ENCODE peak calls at places on chromosomes 12 and 14, in five cellular contexts. One of them, this sample, is unnamed.

GRCh38 chr14:61109288-61109687 is 128.2 kb downstream of the SLC38A6 start:
- DNase-seq in lung: no peak
- DNase-seq in CD8-positive, alpha-beta memory T cell: no peak
- DNase-seq in CD4-positive, alpha-beta T cell: no peak
- DNase-seq in endodermal cell: no peak
- DNase-seq in this sample: no peak

GRCh38 chr12:91935299-91935698 is 210.3 kb downstream of the BTG1 start:
- DNase-seq in CD4-positive, alpha-beta T cell: no peak
- DNase-seq in lung: no peak
- DNase-seq in endodermal cell: no peak
- DNase-seq in CD8-positive, alpha-beta memory T cell: no peak
- DNase-seq in this sample: no peak

GRCh38 chr12:67141405-67142018 is 127.6 kb upstream of the CAND1 start:
- DNase-seq in CD4-positive, alpha-beta T cell: no peak
- DNase-seq in lung: no peak
- DNase-seq in CD8-positive, alpha-beta memory T cell: no peak
- DNase-seq in endodermal cell: peak; percentile 54
- DNase-seq in this sample: no peak

GRCh38 chr14:90692061-90692460 is 124.2 kb downstream of the TTC7B start:
- DNase-seq in CD4-positive, alpha-beta T cell: no peak
- DNase-seq in CD8-positive, alpha-beta memory T cell: no peak
- DNase-seq in lung: no peak
- DNase-seq in endodermal cell: no peak
- DNase-seq in this sample: no peak

GRCh38 chr14:96136361-96136760 is 68.3 kb upstream of the BDKRB2 start:
- DNase-seq in endodermal cell: no peak
- DNase-seq in CD4-positive, alpha-beta T cell: no peak
- DNase-seq in CD8-positive, alpha-beta memory T cell: no peak
- DNase-seq in lung: no peak
- DNase-seq in this sample: no peak

GRCh38 chr14:54881235-54881760 is 21.3 kb downstream of the GCH1 start:
- DNase-seq in endodermal cell: no peak
- DNase-seq in CD8-positive, alpha-beta memory T cell: no peak
- DNase-seq in lung: no peak
- DNase-seq in CD4-positive, alpha-beta T cell: no peak
- DNase-seq in this sample: peak; percentile 90

GRCh38 chr12:22037952-22038351 is 8.1 kb upstream of the CMAS start:
- DNase-seq in lung: no peak
- DNase-seq in CD8-positive, alpha-beta memory T cell: no peak
- DNase-seq in CD4-positive, alpha-beta T cell: no peak
- DNase-seq in endodermal cell: no peak
- DNase-seq in this sample: no peak

GRCh38 chr14:64556526-64556925 is 6.8 kb downstream of the PPP1R36 start:
- DNase-seq in CD4-positive, alpha-beta T cell: no peak
- DNase-seq in endodermal cell: no peak
- DNase-seq in CD8-positive, alpha-beta memory T cell: no peak
- DNase-seq in lung: no peak
- DNase-seq in this sample: no peak

GRCh38 chr12:83808591-83808990 is 1104.0 kb downstream of the SLC6A15 start:
- DNase-seq in endodermal cell: no peak
- DNase-seq in CD4-positive, alpha-beta T cell: no peak
- DNase-seq in lung: no peak
- DNase-seq in CD8-positive, alpha-beta memory T cell: no peak
- DNase-seq in this sample: no peak

GRCh38 chr14:53999061-53999488 is 42.5 kb upstream of the BMP4 start:
- DNase-seq in endodermal cell: no peak
- DNase-seq in CD4-positive, alpha-beta T cell: no peak
- DNase-seq in lung: peak; percentile 59
- DNase-seq in CD8-positive, alpha-beta memory T cell: no peak
- DNase-seq in this sample: no peak

GRCh38 chr12:27996761-27997160 is 24.2 kb upstream of the PTHLH start:
- DNase-seq in CD8-positive, alpha-beta memory T cell: no peak
- DNase-seq in lung: no peak
- DNase-seq in endodermal cell: no peak
- DNase-seq in CD4-positive, alpha-beta T cell: no peak
- DNase-seq in this sample: no peak

GRCh38 chr14:72439707-72440106 is 454.2 kb downstream of the DPF3 start:
- DNase-seq in endodermal cell: no peak
- DNase-seq in CD8-positive, alpha-beta memory T cell: no peak
- DNase-seq in CD4-positive, alpha-beta T cell: no peak
- DNase-seq in lung: no peak
- DNase-seq in this sample: peak; percentile 84

GRCh38 chr12:64203775-64204174 is 18.3 kb downstream of the KICS2 start:
- DNase-seq in CD8-positive, alpha-beta memory T cell: no peak
- DNase-seq in endodermal cell: no peak
- DNase-seq in CD4-positive, alpha-beta T cell: no peak
- DNase-seq in lung: no peak
- DNase-seq in this sample: no peak

GRCh38 chr14:39366460-39367386 is 65.5 kb downstream of the FBXO33 start:
- DNase-seq in CD4-positive, alpha-beta T cell: no peak
- DNase-seq in CD8-positive, alpha-beta memory T cell: no peak
- DNase-seq in lung: no peak
- DNase-seq in endodermal cell: peak; percentile 55
- DNase-seq in this sample: no peak

GRCh38 chr14:88895116-88895515 is 70.7 kb downstream of the TTC8 start:
- DNase-seq in CD8-positive, alpha-beta memory T cell: no peak
- DNase-seq in lung: no peak
- DNase-seq in CD4-positive, alpha-beta T cell: no peak
- DNase-seq in endodermal cell: no peak
- DNase-seq in this sample: no peak

GRCh38 chr14:20811994-20812393 is 9.3 kb upstream of the RNASE1 start:
- DNase-seq in lung: no peak
- DNase-seq in endodermal cell: peak; percentile 31
- DNase-seq in CD8-positive, alpha-beta memory T cell: no peak
- DNase-seq in CD4-positive, alpha-beta T cell: no peak
- DNase-seq in this sample: no peak

GRCh38 chr12:109586385-109587296 is 13.0 kb downstream of the MVK start:
- DNase-seq in CD8-positive, alpha-beta memory T cell: no peak
- DNase-seq in endodermal cell: no peak
- DNase-seq in CD4-positive, alpha-beta T cell: no peak
- DNase-seq in lung: no peak
- DNase-seq in this sample: no peak

GRCh38 chr12:22121224-22121623 is 75.2 kb downstream of the CMAS start:
- DNase-seq in lung: no peak
- DNase-seq in CD4-positive, alpha-beta T cell: no peak
- DNase-seq in endodermal cell: peak; percentile 88
- DNase-seq in CD8-positive, alpha-beta memory T cell: no peak
- DNase-seq in this sample: peak; percentile 55

GRCh38 chr12:117921922-117922777 is 46.6 kb downstream of the KSR2 start:
- DNase-seq in CD4-positive, alpha-beta T cell: no peak
- DNase-seq in lung: no peak
- DNase-seq in endodermal cell: no peak
- DNase-seq in CD8-positive, alpha-beta memory T cell: no peak
- DNase-seq in this sample: no peak
- H3K27me3 ChIP-seq in CD4-positive, alpha-beta T cell: peaks cover 5% of the 10 kb centered on the region
- H3K27me3 ChIP-seq in lung: no peaks in the 10 kb centered on the region
- H3K27me3 ChIP-seq in endodermal cell: no peaks in the 10 kb centered on the region
- H3K27me3 ChIP-seq in CD8-positive, alpha-beta memory T cell: no peaks in the 10 kb centered on the region
- H3K27me3 ChIP-seq in this sample: no peaks in the 10 kb centered on the region

DNA sequence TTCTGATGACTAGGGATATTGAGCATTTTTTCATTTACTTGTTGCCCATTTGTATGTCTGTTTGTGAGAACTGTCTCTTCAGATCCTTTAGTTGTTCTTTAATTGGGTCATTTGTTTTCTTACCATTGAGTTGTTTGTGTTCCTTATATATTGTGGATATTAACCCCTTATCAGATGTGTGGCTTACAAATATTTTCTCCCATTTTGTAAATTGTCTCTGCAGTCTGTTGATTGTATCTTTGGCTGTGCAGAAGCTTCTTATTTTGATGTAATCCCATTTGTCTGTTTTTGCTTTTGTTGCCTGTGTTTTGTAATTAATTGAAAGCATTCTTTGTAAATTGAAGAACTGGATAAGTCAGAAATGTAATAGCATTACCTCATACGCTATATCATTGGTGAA is 459.1 kb upstream of the FOXG1 start:
- DNase-seq in lung: no peak
- DNase-seq in CD4-positive, alpha-beta T cell: no peak
- DNase-seq in endodermal cell: no peak
- DNase-seq in CD8-positive, alpha-beta memory T cell: no peak
- DNase-seq in this sample: no peak
- H3K27ac ChIP-seq in lung: no peak overlapping the region
- H3K27ac ChIP-seq in CD4-positive, alpha-beta T cell: no peak overlapping the region
- H3K27ac ChIP-seq in endodermal cell: no peak overlapping the region
- H3K27ac ChIP-seq in CD8-positive, alpha-beta memory T cell: no peak overlapping the region
- H3K27ac ChIP-seq in this sample: no peak overlapping the region

DNA sequence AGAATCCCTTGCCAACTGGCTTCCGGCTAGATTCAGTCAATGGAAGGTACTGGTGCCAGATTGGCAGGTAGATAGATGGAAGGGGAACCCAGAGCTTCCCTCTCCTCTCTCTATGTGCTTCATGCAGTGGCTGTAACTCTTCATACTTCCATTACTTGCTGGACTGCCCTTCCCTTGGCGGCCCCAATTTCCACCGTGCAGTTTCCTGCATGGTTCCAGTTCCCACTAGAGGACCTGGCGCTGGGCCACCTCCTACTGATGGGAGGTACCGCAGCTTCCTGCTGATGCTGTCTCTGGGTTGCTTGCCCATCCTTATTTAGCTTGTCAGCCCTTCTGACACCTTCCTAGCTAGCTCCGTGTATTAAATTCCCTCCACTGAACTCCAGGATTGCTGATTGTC is 226.4 kb downstream of the ANO2 start:
- DNase-seq in CD8-positive, alpha-beta memory T cell: no peak
- DNase-seq in endodermal cell: no peak
- DNase-seq in CD4-positive, alpha-beta T cell: no peak
- DNase-seq in lung: no peak
- DNase-seq in this sample: no peak
- H3K27me3 ChIP-seq in CD8-positive, alpha-beta memory T cell: no peaks in the 10 kb centered on the region
- H3K27me3 ChIP-seq in endodermal cell: peaks cover 6% of the 10 kb centered on the region
- H3K27me3 ChIP-seq in CD4-positive, alpha-beta T cell: no peaks in the 10 kb centered on the region
- H3K27me3 ChIP-seq in lung: no peaks in the 10 kb centered on the region
- H3K27me3 ChIP-seq in this sample: no peaks in the 10 kb centered on the region

GRCh38 chr12:89069431-89069830 is 282.9 kb downstream of the DUSP6 start:
- DNase-seq in lung: no peak
- DNase-seq in CD4-positive, alpha-beta T cell: no peak
- DNase-seq in endodermal cell: no peak
- DNase-seq in CD8-positive, alpha-beta memory T cell: no peak
- DNase-seq in this sample: no peak
- H3K27ac ChIP-seq in lung: no peak overlapping the region
- H3K27ac ChIP-seq in CD4-positive, alpha-beta T cell: no peak overlapping the region
- H3K27ac ChIP-seq in endodermal cell: no peak overlapping the region
- H3K27ac ChIP-seq in CD8-positive, alpha-beta memory T cell: no peak overlapping the region
- H3K27ac ChIP-seq in this sample: no peak overlapping the region

GRCh38 chr14:75527449-75528163 is 5.3 kb downstream of the BATF start:
- DNase-seq in CD8-positive, alpha-beta memory T cell: no peak
- DNase-seq in CD4-positive, alpha-beta T cell: no peak
- DNase-seq in lung: no peak
- DNase-seq in endodermal cell: no peak
- DNase-seq in this sample: no peak

GRCh38 chr14:75522224-75522764 is at the start of gene BATF:
- DNase-seq in lung: peak; percentile 52
- DNase-seq in endodermal cell: no peak
- DNase-seq in CD8-positive, alpha-beta memory T cell: peak; percentile 64
- DNase-seq in CD4-positive, alpha-beta T cell: peak; percentile 67
- DNase-seq in this sample: peak; percentile 83

GRCh38 chr14:75523771-75524171 is 1.5 kb downstream of the BATF start:
- DNase-seq in CD4-positive, alpha-beta T cell: no peak
- DNase-seq in CD8-positive, alpha-beta memory T cell: no peak
- DNase-seq in endodermal cell: no peak
- DNase-seq in lung: no peak
- DNase-seq in this sample: no peak

GRCh38 chr14:75522919-75523318 is 650 bp downstream of the BATF start:
- DNase-seq in endodermal cell: no peak
- DNase-seq in CD8-positive, alpha-beta memory T cell: no peak
- DNase-seq in CD4-positive, alpha-beta T cell: no peak
- DNase-seq in lung: no peak
- DNase-seq in this sample: no peak

DNA sequence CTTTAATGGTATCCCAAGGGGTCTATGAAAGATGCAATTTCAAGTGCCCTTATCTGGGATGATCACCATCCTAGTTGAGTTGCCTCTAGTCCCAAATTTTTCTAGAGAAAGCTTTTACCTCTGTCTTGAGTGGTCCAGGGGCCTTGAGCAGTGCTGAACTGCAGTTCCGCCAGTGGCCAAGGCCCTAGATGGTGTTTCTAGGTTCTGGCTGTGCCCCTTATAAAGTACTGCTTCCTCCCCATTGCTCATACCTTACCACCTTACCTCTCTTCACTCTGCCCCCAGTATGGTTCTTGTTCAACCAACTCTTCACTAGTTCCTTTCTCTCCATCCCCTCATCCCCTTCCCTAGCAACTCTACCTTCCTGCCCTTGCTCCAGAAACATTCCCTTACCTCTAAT is 3.7 kb downstream of the BATF start:
- DNase-seq in endodermal cell: no peak
- DNase-seq in lung: no peak
- DNase-seq in CD8-positive, alpha-beta memory T cell: no peak
- DNase-seq in CD4-positive, alpha-beta T cell: no peak
- DNase-seq in this sample: no peak
- H3K27me3 ChIP-seq in endodermal cell: no peaks in the 10 kb centered on the region
- H3K27me3 ChIP-seq in lung: no peaks in the 10 kb centered on the region
- H3K27me3 ChIP-seq in CD8-positive, alpha-beta memory T cell: no peaks in the 10 kb centered on the region
- H3K27me3 ChIP-seq in CD4-positive, alpha-beta T cell: no peaks in the 10 kb centered on the region
- H3K27me3 ChIP-seq in this sample: no peaks in the 10 kb centered on the region

GRCh38 chr14:34354556-34354955 is 107.5 kb downstream of the SPTSSA start:
- DNase-seq in endodermal cell: no peak
- DNase-seq in CD8-positive, alpha-beta memory T cell: no peak
- DNase-seq in lung: no peak
- DNase-seq in CD4-positive, alpha-beta T cell: no peak
- DNase-seq in this sample: no peak

GRCh38 chr14:34350903-34351302 is 111.1 kb downstream of the SPTSSA start:
- DNase-seq in endodermal cell: no peak
- DNase-seq in CD8-positive, alpha-beta memory T cell: no peak
- DNase-seq in lung: no peak
- DNase-seq in CD4-positive, alpha-beta T cell: no peak
- DNase-seq in this sample: no peak

GRCh38 chr14:34359423-34360120 is 102.5 kb downstream of the SPTSSA start:
- DNase-seq in lung: no peak
- DNase-seq in endodermal cell: no peak
- DNase-seq in CD8-positive, alpha-beta memory T cell: no peak
- DNase-seq in CD4-positive, alpha-beta T cell: no peak
- DNase-seq in this sample: no peak

GRCh38 chr14:34356267-34356660 is 105.8 kb downstream of the SPTSSA start:
- DNase-seq in CD8-positive, alpha-beta memory T cell: no peak
- DNase-seq in lung: no peak
- DNase-seq in endodermal cell: peak; percentile 78
- DNase-seq in CD4-positive, alpha-beta T cell: no peak
- DNase-seq in this sample: no peak

DNA sequence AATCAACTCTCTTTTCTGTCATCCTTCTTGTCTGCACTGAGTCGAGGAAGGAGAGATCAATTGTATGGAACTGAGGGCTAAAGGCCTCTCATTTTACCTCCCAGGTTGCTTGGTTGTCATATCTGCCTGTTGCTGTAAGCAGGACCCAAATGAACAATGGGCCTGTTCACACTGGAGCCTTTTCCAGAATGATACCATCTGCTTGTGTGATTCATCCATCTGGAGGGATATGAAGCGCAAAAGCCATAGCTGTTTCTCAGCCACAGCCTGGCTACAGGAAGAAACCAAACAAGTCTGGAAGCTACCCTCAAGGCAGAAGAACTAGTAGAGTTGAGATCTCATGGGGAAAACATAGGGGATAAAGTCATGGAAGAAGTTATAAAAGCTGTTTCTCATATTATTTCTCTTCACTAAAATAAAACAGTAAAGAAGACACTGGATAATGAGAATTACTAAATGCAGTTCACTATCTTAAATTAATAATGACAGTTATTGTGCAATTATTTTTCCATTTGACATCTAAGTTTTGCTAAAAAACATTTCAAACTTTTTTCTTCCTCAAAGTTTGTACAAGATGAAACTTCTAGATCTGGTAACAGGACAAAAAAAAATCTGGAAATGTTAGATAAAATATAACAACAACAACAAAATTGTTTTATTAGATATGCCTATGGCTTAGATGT is 106.3 kb downstream of the SPTSSA start:
- DNase-seq in CD8-positive, alpha-beta memory T cell: no peak
- DNase-seq in lung: no peak
- DNase-seq in CD4-positive, alpha-beta T cell: no peak
- DNase-seq in endodermal cell: no peak
- DNase-seq in this sample: no peak
- H3K27ac ChIP-seq in CD8-positive, alpha-beta memory T cell: no peak overlapping the region
- H3K27ac ChIP-seq in lung: peak overlapping the region; percentile 12
- H3K27ac ChIP-seq in CD4-positive, alpha-beta T cell: no peak overlapping the region
- H3K27ac ChIP-seq in endodermal cell: no peak overlapping the region
- H3K27ac ChIP-seq in this sample: no peak overlapping the region

This sample was measured in CD4-positive, CD25-positive, alpha-beta regulatory T cell.